ENCODE peak calls at places on chromosomes 16 and 17, in four cellular contexts. A is IMR-90, T is anterior cingulate cortex, L is posterior cingulate gyrus. E is an unnamed sample.
A peak's percentile ranks its signal among the peaks of the same experiment; 100 is the strongest.

GRCh38 chr16:28910046-28911031 is 14.7 kb downstream of the RABEP2 start:
- DNase-seq in A (peak; percentile 6), T (no peak), L (no peak), E (no peak)

GRCh38 chr16:54923055-54923473 is 7.6 kb upstream of the IRX5 start:
- DNase-seq in A (no peak), T (no peak), L (no peak), E (no peak)

GRCh38 chr17:57751971-57752905 is 7.1 kb upstream of the CCDC182 start:
- DNase-seq in A (no peak), T (no peak), L (no peak), E (no peak)

GRCh38 chr16:14301150-14302030 is 230.3 kb downstream of the MRTFB start:
- DNase-seq in A (no peak), T (no peak), L (peak; percentile 84), E (no peak)

GRCh38 chr16:10836174-10836853 is 17.7 kb upstream of the TVP23A start:
- DNase-seq in A (no peak), T (no peak), L (no peak), E (no peak)

GRCh38 chr16:81483064-81483969 is 38.7 kb downstream of the CMIP start:
- DNase-seq in A (peak; percentile 67), T (no peak), L (no peak), E (no peak)

GRCh38 chr17:31079731-31080130 is 15.0 kb upstream of the NF1 start:
- DNase-seq in A (no peak), T (no peak), L (no peak), E (no peak)

GRCh38 chr16:80034469-80034826 is 433.9 kb upstream of the MAF start:
- DNase-seq in A (no peak), T (no peak), L (no peak), E (no peak)

GRCh38 chr16:79047337-79047736 is 553.2 kb downstream of the MAF start:
- DNase-seq in A (no peak), T (no peak), L (no peak), E (no peak)

GRCh38 chr17:55768946-55769624 is 18.2 kb downstream of the PCTP start:
- DNase-seq in A (peak; percentile 24), T (no peak), L (no peak), E (no peak)

GRCh38 chr17:7405882-7406825 is 1.5 kb upstream of the NLGN2 start:
- DNase-seq in A (no peak), T (no peak), L (no peak), E (no peak)

GRCh38 chr17:46875849-46876352 is 24.5 kb downstream of the WNT9B start:
- DNase-seq in A (no peak), T (no peak), L (peak; percentile 65), E (no peak)

GRCh38 chr16:77677129-77677528 is 45.2 kb upstream of the NUDT7 start:
- DNase-seq in A (no peak), T (no peak), L (no peak), E (no peak)

GRCh38 chr17:31310877-31311276 is 3.0 kb downstream of the EVI2B start:
- DNase-seq in A (no peak), T (no peak), L (no peak), E (no peak)

GRCh38 chr17:81517339-81518112 is 4.9 kb upstream of the ACTG1 start:
- DNase-seq in A (no peak), T (no peak), L (peak; percentile 55), E (no peak)

GRCh38 chr16:68376590-68376989 is 65.8 kb downstream of the PRMT7 start:
- DNase-seq in A (no peak), T (no peak), L (peak; percentile 77), E (no peak)